ENCODE peak calls at places on chromosomes 7 and 10, in seven cellular contexts. T is naive thymus-derived CD4-positive, alpha-beta T cell; H is right atrium auricular region; R is ovary; B is bronchial epithelial cell; W is ACHN; X is IMR-90. F is an unnamed sample.

GRCh38 chr7:25495342-25495855 is 267.1 kb upstream of the NPVF start:
- DNase-seq in T (no peak), H (no peak), R (peak), B (no peak), W (no peak), X (no peak), F (no peak)

GRCh38 chr7:111051832-111052231 is 39.1 kb upstream of the LRRN3 start:
- DNase-seq in T (no peak), H (no peak), R (no peak), B (no peak), W (no peak), X (no peak), F (no peak)

GRCh38 chr10:21517134-21517982 is 8.1 kb downstream of the SKIDA1 start:
- DNase-seq in T (peak), H (no peak), R (peak), B (peak), W (peak), X (peak), F (peak)

GRCh38 chr7:140284062-140284461 is 107.3 kb upstream of the KDM7A start:
- DNase-seq in T (no peak), H (no peak), R (no peak), B (no peak), W (peak), X (no peak), F (no peak)

GRCh38 chr10:101267336-101267735 is 38.1 kb upstream of the LBX1 start:
- DNase-seq in T (no peak), H (no peak), R (no peak), B (no peak), W (no peak), X (no peak), F (no peak)

GRCh38 chr10:109343293-109343692 is 580.0 kb downstream of the XPNPEP1 start:
- DNase-seq in T (no peak), H (no peak), R (no peak), B (peak), W (peak), X (peak), F (no peak)

GRCh38 chr7:106823631-106824030 is 41.5 kb upstream of the PIK3CG start:
- DNase-seq in T (no peak), H (no peak), R (no peak), B (peak), W (no peak), X (peak), F (no peak)

GRCh38 chr10:11553773-11554381 is 57.6 kb downstream of the USP6NL start:
- DNase-seq in T (no peak), H (no peak), R (no peak), B (no peak), W (no peak), X (no peak), F (no peak)

GRCh38 chr10:71757450-71757918 is 15.8 kb downstream of the VSIR start:
- DNase-seq in T (no peak), H (no peak), R (no peak), B (no peak), W (no peak), X (no peak), F (no peak)

GRCh38 chr7:159328096-159328495 is 183.4 kb upstream of the VIPR2 start:
- DNase-seq in T (no peak), H (no peak), R (no peak), B (no peak), W (no peak), X (no peak), F (no peak)

GRCh38 chr10:44828515-44829142 is 82.5 kb upstream of the TMEM72 start:
- DNase-seq in T (no peak), H (no peak), R (peak), B (no peak), W (no peak), X (peak), F (no peak)

GRCh38 chr10:107894521-107894920 is 730.0 kb upstream of the SORCS1 start:
- DNase-seq in T (no peak), H (no peak), R (no peak), B (no peak), W (no peak), X (no peak), F (peak)

GRCh38 chr10:121418126-121418777 is 180.0 kb downstream of the FGFR2 start:
- DNase-seq in T (no peak), H (no peak), R (no peak), B (peak), W (peak), X (no peak), F (no peak)

GRCh38 chr7:30738026-30738915 is 13.7 kb upstream of the INMT start:
- DNase-seq in T (peak), H (no peak), R (no peak), B (no peak), W (no peak), X (no peak), F (no peak)

GRCh38 chr10:100529473-100530298 is at the start of gene NDUFB8:
- DNase-seq in T (peak), H (peak), R (peak), B (peak), W (peak), X (peak), F (peak)

GRCh38 chr10:106557951-106558733 is 606.4 kb downstream of the SORCS1 start:
- DNase-seq in T (no peak), H (no peak), R (no peak), B (peak), W (no peak), X (peak), F (no peak)

GRCh38 chr7:106068986-106069385 is 43.1 kb downstream of the SYPL1 start:
- DNase-seq in T (no peak), H (no peak), R (no peak), B (peak), W (no peak), X (no peak), F (no peak)

GRCh38 chr7:12942599-12942998 is 255.2 kb downstream of the ARL4A start:
- DNase-seq in T (no peak), H (no peak), R (no peak), B (no peak), W (no peak), X (no peak), F (no peak)

GRCh38 chr10:72328829-72329204 is 25.9 kb downstream of the DNAJB12 start:
- DNase-seq in T (no peak), H (no peak), R (no peak), B (no peak), W (no peak), X (no peak), F (no peak)

GRCh38 chr7:30032310-30033125 is 4.3 kb downstream of the PLEKHA8 start:
- DNase-seq in T (no peak), H (no peak), R (peak), B (peak), W (no peak), X (peak), F (no peak)

GRCh38 chr7:44383566-44383965 is 58.2 kb upstream of the CAMK2B start:
- DNase-seq in T (no peak), H (peak), R (no peak), B (no peak), W (peak), X (peak), F (no peak)

GRCh38 chr7:151008511-151009323 is 15.6 kb downstream of the ATG9B start:
- DNase-seq in T (peak), H (peak), R (peak), B (no peak), W (peak), X (no peak), F (no peak)

GRCh38 chr7:106858618-106859532 is 6.2 kb upstream of the PIK3CG start:
- DNase-seq in T (no peak), H (no peak), R (no peak), B (peak), W (no peak), X (no peak), F (peak)

GRCh38 chr7:27179030-27179429 is 4.9 kb upstream of the HOXA10 start:
- DNase-seq in T (no peak), H (no peak), R (no peak), B (no peak), W (no peak), X (no peak), F (no peak)

GRCh38 chr7:130611206-130611605 is 57.3 kb downstream of the COPG2 start:
- DNase-seq in T (no peak), H (no peak), R (no peak), B (no peak), W (no peak), X (no peak), F (no peak)

GRCh38 chr7:128948312-128948973 is 10.7 kb downstream of the IRF5 start:
- DNase-seq in T (no peak), H (no peak), R (no peak), B (no peak), W (no peak), X (no peak), F (no peak)

GRCh38 chr10:6267941-6268340 is 65.2 kb downstream of the PFKFB3 start:
- DNase-seq in T (no peak), H (no peak), R (no peak), B (no peak), W (no peak), X (no peak), F (no peak)

GRCh38 chr7:116384936-116385635 is 114.5 kb upstream of the CAV2 start:
- DNase-seq in T (no peak), H (no peak), R (no peak), B (peak), W (no peak), X (peak), F (no peak)

GRCh38 chr10:73874267-73875138 is at the start of gene CAMK2G:
- DNase-seq in T (peak), H (peak), R (peak), B (peak), W (peak), X (peak), F (peak)

F was measured in KBM-7.